ENCODE peak calls at places on chromosomes 3 and 15, in nine cellular contexts. G is stimulated activated CD4-positive, alpha-beta T cell treated with anti-CD3 and anti-CD28 coated beads, TNF-alpha, amount 100 ng/mL, for 4 hours; M is activated naive CD4-positive, alpha-beta T cell; V is aorta; I is A172; D is AG08395; R is fibroblast of the conjunctiva; A is mesendoderm; P is GM04503. E is an unnamed sample.

GRCh38 chr3:162525052-162525451 is 1028.4 kb downstream of the OTOL1 start:
- DNase-seq in G (no peak), M (no peak), V (no peak), I (peak), D (peak), R (peak), A (no peak), P (peak), E (no peak)

GRCh38 chr15:63593705-63594671 is 3.2 kb upstream of the FBXL22 start:
- DNase-seq in G (no peak), M (no peak), V (no peak), I (no peak), D (no peak), R (no peak), A (no peak), P (no peak), E (no peak)

GRCh38 chr15:47301481-47301880 is 415.8 kb upstream of the SEMA6D start:
- DNase-seq in G (no peak), M (no peak), V (no peak), I (no peak), D (no peak), R (no peak), A (no peak), P (no peak), E (no peak)

GRCh38 chr3:197029511-197030167 is at the start of gene MELTF:
- DNase-seq in G (peak), M (peak), V (peak), I (peak), D (peak), R (peak), A (peak), P (peak), E (peak)

GRCh38 chr15:63334821-63335220 is 46.8 kb downstream of the CA12 start:
- DNase-seq in G (no peak), M (no peak), V (no peak), I (no peak), D (no peak), R (no peak), A (no peak), P (no peak), E (no peak)

GRCh38 chr3:124811441-124811840 is 75.7 kb downstream of the ITGB5 start:
- DNase-seq in G (no peak), M (no peak), V (no peak), I (peak), D (peak), R (no peak), A (no peak), P (no peak), E (no peak)

GRCh38 chr15:41546846-41547786 is 3.1 kb upstream of the RPAP1 start:
- DNase-seq in G (no peak), M (no peak), V (no peak), I (peak), D (peak), R (no peak), A (no peak), P (peak), E (no peak)

GRCh38 chr15:76359152-76359551 is 22.6 kb downstream of the ISL2 start:
- DNase-seq in G (no peak), M (no peak), V (no peak), I (no peak), D (no peak), R (no peak), A (no peak), P (no peak), E (no peak)

GRCh38 chr15:91660174-91660649 is 193.3 kb upstream of the SLCO3A1 start:
- DNase-seq in G (no peak), M (no peak), V (no peak), I (no peak), D (peak), R (no peak), A (peak), P (no peak), E (no peak)

GRCh38 chr3:14397531-14397930 is 4.9 kb upstream of the SLC6A6 start:
- DNase-seq in G (no peak), M (no peak), V (no peak), I (peak), D (no peak), R (no peak), A (no peak), P (no peak), E (no peak)

GRCh38 chr3:43506644-43507043 is 115.2 kb downstream of the ANO10 start:
- DNase-seq in G (no peak), M (no peak), V (no peak), I (no peak), D (no peak), R (no peak), A (no peak), P (no peak), E (no peak)

GRCh38 chr3:108953210-108953609 is 469 bp downstream of the GUCA1C start:
- DNase-seq in G (no peak), M (no peak), V (no peak), I (no peak), D (no peak), R (no peak), A (no peak), P (no peak), E (no peak)

GRCh38 chr15:88649286-88649733 is 10.5 kb downstream of the ISG20 start:
- DNase-seq in G (peak), M (peak), V (no peak), I (peak), D (peak), R (no peak), A (peak), P (peak), E (peak)

GRCh38 chr3:142319094-142319493 is 93.7 kb upstream of the GK5 start:
- DNase-seq in G (no peak), M (no peak), V (no peak), I (peak), D (peak), R (peak), A (peak), P (peak), E (no peak)

GRCh38 chr15:74620636-74621545 is 5.3 kb downstream of the CLK3 start:
- DNase-seq in G (peak), M (peak), V (peak), I (peak), D (peak), R (peak), A (peak), P (no peak), E (peak)

GRCh38 chr3:120615863-120616599 is 19.9 kb downstream of the NDUFB4 start:
- DNase-seq in G (no peak), M (no peak), V (peak), I (peak), D (peak), R (peak), A (peak), P (peak), E (no peak)

GRCh38 chr3:187085021-187085666 is 54.2 kb downstream of the RPL39L start:
- DNase-seq in G (no peak), M (no peak), V (no peak), I (peak), D (no peak), R (no peak), A (no peak), P (no peak), E (no peak)

GRCh38 chr3:23826382-23827061 is 20.8 kb downstream of the UBE2E1 start:
- DNase-seq in G (no peak), M (no peak), V (no peak), I (peak), D (peak), R (no peak), A (peak), P (no peak), E (no peak)

GRCh38 chr3:58010562-58010961 is 2.3 kb downstream of the FLNB start:
- DNase-seq in G (no peak), M (no peak), V (no peak), I (no peak), D (no peak), R (no peak), A (no peak), P (no peak), E (no peak)

GRCh38 chr3:174342941-174343431 is 516.1 kb upstream of the NAALADL2 start:
- DNase-seq in G (no peak), M (no peak), V (no peak), I (no peak), D (peak), R (peak), A (no peak), P (peak), E (no peak)

GRCh38 chr15:100929641-100930042 is 10.5 kb downstream of the LRRK1 start:
- DNase-seq in G (no peak), M (no peak), V (no peak), I (no peak), D (no peak), R (no peak), A (peak), P (no peak), E (no peak)

GRCh38 chr3:73204841-73205240 is 143.4 kb downstream of the EBLN2 start:
- DNase-seq in G (no peak), M (no peak), V (no peak), I (no peak), D (no peak), R (no peak), A (no peak), P (no peak), E (no peak)

GRCh38 chr15:59794229-59794886 is 105.2 kb upstream of the BNIP2 start:
- DNase-seq in G (no peak), M (no peak), V (no peak), I (no peak), D (no peak), R (no peak), A (no peak), P (no peak), E (no peak)

GRCh38 chr3:53493618-53493996 is 804 bp upstream of the CACNA1D start:
- DNase-seq in G (no peak), M (no peak), V (no peak), I (no peak), D (no peak), R (no peak), A (no peak), P (no peak), E (no peak)

GRCh38 chr3:56133423-56133822 is 334.8 kb downstream of the ERC2 start:
- DNase-seq in G (no peak), M (no peak), V (no peak), I (peak), D (peak), R (peak), A (no peak), P (peak), E (no peak)

GRCh38 chr3:161471211-161471610 is 25.4 kb upstream of the OTOL1 start:
- DNase-seq in G (no peak), M (no peak), V (no peak), I (no peak), D (no peak), R (no peak), A (no peak), P (no peak), E (no peak)

GRCh38 chr3:52794612-52795099 is at the start of gene ITIH3:
- DNase-seq in G (no peak), M (no peak), V (no peak), I (no peak), D (no peak), R (no peak), A (no peak), P (no peak), E (no peak)

GRCh38 chr3:195701042-195701910 is 19.5 kb upstream of the MUC20 start:
- DNase-seq in G (no peak), M (no peak), V (peak), I (no peak), D (no peak), R (no peak), A (no peak), P (no peak), E (no peak)

GRCh38 chr3:4570840-4571621 is 77.9 kb downstream of the ITPR1 start:
- DNase-seq in G (no peak), M (no peak), V (no peak), I (no peak), D (no peak), R (no peak), A (no peak), P (no peak), E (no peak)

GRCh38 chr3:184523825-184524615 is 37.6 kb upstream of the EPHB3 start:
- DNase-seq in G (no peak), M (no peak), V (no peak), I (peak), D (peak), R (peak), A (peak), P (no peak), E (no peak)

GRCh38 chr15:92011611-92012367 is 158.3 kb downstream of the SLCO3A1 start:
- DNase-seq in G (no peak), M (no peak), V (peak), I (peak), D (no peak), R (no peak), A (peak), P (no peak), E (no peak)

GRCh38 chr3:55591893-55592292 is 104.8 kb upstream of the WNT5A start:
- DNase-seq in G (no peak), M (no peak), V (no peak), I (no peak), D (no peak), R (no peak), A (no peak), P (no peak), E (no peak)

GRCh38 chr15:20353966-20354883 is 187.4 kb downstream of the GOLGA6L6 start:
- DNase-seq in G (no peak), M (no peak), V (peak), I (no peak), D (no peak), R (no peak), A (no peak), P (no peak), E (no peak)